ENCODE peak calls at places on chromosomes 5 and 9, in ten cellular contexts. G is NCI-H345; J is ELF-1; S is neuronal stem cell; E is SHP77; F is DMS79 treated with DMSO at 0.1 percent for 48 hours; U is A549; N is cardiac fibroblast; C is activated CD4-positive, alpha-beta T cell treated with anti-CD3 and anti-CD28 coated beads, Interleukin-2, amount 50 U/mL, for 4 hours; R is GF-D8. K is an unnamed sample.

GRCh38 chr5:148384389-148384756 is 615 bp downstream of the FBXO38 start:
- DNase-seq in G (no peak), U (no peak), C (peak; percentile 3), S (no peak), J (no peak), R (no peak), E (no peak), F (no peak), N (no peak), K (no peak)

GRCh38 chr9:130894546-130894945 is 2.1 kb downstream of the QRFP start:
- DNase-seq in C (no peak), E (no peak), R (no peak), U (no peak), J (no peak), F (no peak), N (no peak), G (no peak), S (no peak), K (no peak)

GRCh38 chr5:12615141-12615820 is 711.0 kb upstream of the CTNND2 start:
- DNase-seq in U (no peak), S (no peak), J (no peak), G (no peak), R (peak; percentile 85), F (no peak), N (no peak), E (no peak), C (no peak), K (no peak)

GRCh38 chr5:135031146-135031812 is 2.7 kb downstream of the PITX1 start:
- DNase-seq in S (no peak), G (no peak), F (no peak), E (no peak), C (no peak), J (peak; percentile 85), U (no peak), R (no peak), N (no peak), K (no peak)

GRCh38 chr5:14669975-14670374 is 5.5 kb downstream of the OTULIN start:
- DNase-seq in N (peak; percentile 61), U (no peak), F (no peak), E (no peak), J (no peak), S (no peak), G (no peak), R (no peak), C (no peak), K (no peak)

GRCh38 chr5:151739939-151740335 is 18.5 kb downstream of the ATOX1 start:
- DNase-seq in F (no peak), C (no peak), U (peak; percentile 53), J (no peak), R (no peak), N (peak; percentile 91), S (no peak), G (no peak), E (no peak), K (no peak)

GRCh38 chr9:98356953-98357352 is 101.5 kb upstream of the TBC1D2 start:
- DNase-seq in C (no peak), J (no peak), R (no peak), F (no peak), N (peak; percentile 89), U (no peak), S (no peak), G (no peak), E (no peak), K (no peak)

GRCh38 chr5:129460121-129460950 is at the start of gene ADAMTS19:
- DNase-seq in S (peak; percentile 17), U (peak; percentile 14), G (no peak), N (peak; percentile 52), J (peak; percentile 71), C (no peak), F (no peak), R (no peak), E (no peak), K (no peak)

GRCh38 chr5:38473008-38473407 is 83.4 kb downstream of the LIFR start:
- DNase-seq in N (no peak), F (no peak), G (no peak), R (no peak), U (no peak), C (no peak), J (peak; percentile 62), E (no peak), S (no peak), K (no peak)

GRCh38 chr5:133925269-133925668 is 43.2 kb downstream of the C5orf15 start:
- DNase-seq in E (no peak), N (no peak), F (peak; percentile 23), R (no peak), U (no peak), G (peak; percentile 39), J (no peak), C (no peak), S (no peak), K (no peak)

GRCh38 chr5:72648511-72648910 is 141.3 kb upstream of the ZNF366 start:
- DNase-seq in E (no peak), R (no peak), J (no peak), F (no peak), C (no peak), S (no peak), N (peak; percentile 9), G (peak; percentile 7), U (no peak), K (no peak)

GRCh38 chr9:129398901-129399300 is 220.8 kb upstream of the IER5L start:
- DNase-seq in N (no peak), G (no peak), F (no peak), R (no peak), J (no peak), C (no peak), S (no peak), U (no peak), E (no peak), K (no peak)

GRCh38 chr5:54347221-54347865 is 37.0 kb upstream of the ARL15 start:
- DNase-seq in C (no peak), S (no peak), E (no peak), N (peak; percentile 17), F (no peak), J (no peak), G (no peak), R (no peak), U (no peak), K (peak; percentile 17)

GRCh38 chr9:93300175-93300572 is 116.2 kb downstream of the WNK2 start:
- DNase-seq in G (no peak), C (no peak), R (no peak), S (no peak), N (no peak), J (no peak), F (no peak), U (no peak), E (no peak), K (no peak)

GRCh38 chr9:132008184-132008781 is 71.4 kb downstream of the MED27 start:
- DNase-seq in U (peak; percentile 82), F (no peak), S (no peak), E (no peak), N (peak; percentile 48), R (no peak), J (no peak), C (no peak), G (peak; percentile 29), K (no peak)

GRCh38 chr9:16356196-16356765 is 514.2 kb downstream of the BNC2 start:
- DNase-seq in N (no peak), G (no peak), U (no peak), C (no peak), F (no peak), E (no peak), J (no peak), R (no peak), S (no peak), K (no peak)

GRCh38 chr9:116945817-116946216 is 258.7 kb downstream of the TRIM32 start:
- DNase-seq in U (no peak), C (no peak), G (no peak), J (no peak), F (no peak), R (peak; percentile 50), E (no peak), S (no peak), N (no peak), K (peak; percentile 3)

GRCh38 chr5:65832152-65832551 is 94.2 kb upstream of the ERBIN start:
- DNase-seq in E (no peak), F (no peak), U (no peak), N (no peak), C (no peak), J (no peak), R (no peak), G (no peak), S (no peak), K (no peak)

GRCh38 chr9:38619556-38620447 is 594 bp downstream of the ANKRD18A start:
- DNase-seq in G (peak; percentile 35), U (peak; percentile 38), N (no peak), F (peak; percentile 39), S (no peak), E (no peak), C (peak; percentile 50), R (no peak), J (peak; percentile 58), K (no peak)

GRCh38 chr5:149834246-149834855 is 104.2 kb downstream of the PPARGC1B start:
- DNase-seq in U (peak; percentile 90), G (peak; percentile 78), N (peak; percentile 97), E (peak; percentile 67), J (peak; percentile 66), S (peak; percentile 65), F (peak; percentile 13), C (peak; percentile 40), R (no peak), K (peak; percentile 73)

GRCh38 chr9:20048985-20049384 is 260.1 kb upstream of the SLC24A2 start:
- DNase-seq in N (no peak), E (no peak), C (no peak), U (no peak), R (no peak), S (no peak), F (no peak), G (no peak), J (no peak), K (peak; percentile 45)

GRCh38 chr5:74598731-74599624 is 41.5 kb downstream of the ENC1 start:
- DNase-seq in E (no peak), G (no peak), R (no peak), J (no peak), F (peak; percentile 30), C (no peak), U (no peak), S (no peak), N (no peak), K (no peak)

GRCh38 chr5:137360607-137361006 is 138.5 kb downstream of the SPOCK1 start:
- DNase-seq in C (no peak), U (no peak), R (no peak), G (no peak), J (no peak), E (no peak), S (no peak), N (peak; percentile 45), F (no peak), K (no peak)

GRCh38 chr9:12862596-12862995 is 87.8 kb downstream of the LURAP1L start:
- DNase-seq in F (no peak), G (no peak), E (no peak), N (no peak), U (no peak), S (no peak), R (no peak), J (no peak), C (no peak), K (no peak)

GRCh38 chr5:132483661-132484385 is 6.8 kb downstream of the IRF1 start:
- DNase-seq in G (no peak), F (no peak), J (no peak), U (no peak), E (no peak), S (no peak), R (no peak), C (no peak), N (no peak), K (no peak)

GRCh38 chr9:89576404-89576824 is 28.4 kb upstream of the GADD45G start:
- DNase-seq in N (peak; percentile 58), C (no peak), F (peak; percentile 8), J (peak; percentile 20), R (no peak), E (no peak), G (no peak), U (peak; percentile 38), S (no peak), K (peak; percentile 35)

GRCh38 chr5:148739524-148739923 is 85.2 kb upstream of the HTR4 start:
- DNase-seq in C (no peak), E (no peak), G (no peak), U (no peak), S (no peak), N (peak; percentile 19), J (no peak), F (no peak), R (no peak), K (no peak)

GRCh38 chr9:84804948-84805694 is 135.6 kb downstream of the NTRK2 start:
- DNase-seq in J (no peak), N (no peak), R (no peak), C (no peak), G (no peak), S (no peak), U (no peak), E (no peak), F (no peak), K (no peak)

K was measured in OCI-LY7.